ENCODE peak calls at places on chromosomes 12 and 14, in ten cellular contexts. One of them, this sample, is unnamed.

GRCh38 chr14:104082807-104083206 is 2.7 kb upstream of the ASPG start:
- DNase-seq in PC-3: no peak
- DNase-seq in kidney: no peak
- DNase-seq in BJ: no peak
- DNase-seq in CD4-positive, alpha-beta T cell: no peak
- DNase-seq in MM.1S: no peak
- DNase-seq in RWPE1: no peak
- DNase-seq in CD8-positive, alpha-beta T cell: no peak
- DNase-seq in foreskin fibroblast: no peak
- DNase-seq in GM12865: no peak
- DNase-seq in this sample: no peak

GRCh38 chr12:45464699-45465098 is 248.8 kb downstream of the ANO6 start:
- DNase-seq in foreskin fibroblast: peak
- DNase-seq in MM.1S: no peak
- DNase-seq in kidney: no peak
- DNase-seq in CD8-positive, alpha-beta T cell: no peak
- DNase-seq in GM12865: no peak
- DNase-seq in BJ: no peak
- DNase-seq in CD4-positive, alpha-beta T cell: no peak
- DNase-seq in RWPE1: no peak
- DNase-seq in PC-3: peak
- DNase-seq in this sample: no peak

GRCh38 chr12:113987261-113988063 is 21.3 kb upstream of the RBM19 start:
- DNase-seq in foreskin fibroblast: no peak
- DNase-seq in PC-3: no peak
- DNase-seq in CD8-positive, alpha-beta T cell: no peak
- DNase-seq in RWPE1: no peak
- DNase-seq in MM.1S: no peak
- DNase-seq in GM12865: no peak
- DNase-seq in BJ: no peak
- DNase-seq in CD4-positive, alpha-beta T cell: no peak
- DNase-seq in kidney: no peak
- DNase-seq in this sample: no peak

GRCh38 chr12:13173537-13173936 is 23.0 kb upstream of the EMP1 start:
- DNase-seq in RWPE1: peak
- DNase-seq in GM12865: peak
- DNase-seq in CD8-positive, alpha-beta T cell: no peak
- DNase-seq in CD4-positive, alpha-beta T cell: no peak
- DNase-seq in kidney: peak
- DNase-seq in foreskin fibroblast: peak
- DNase-seq in PC-3: peak
- DNase-seq in MM.1S: peak
- DNase-seq in BJ: peak
- DNase-seq in this sample: no peak

GRCh38 chr12:43293396-43293795 is 258.6 kb downstream of the ADAMTS20 start:
- DNase-seq in PC-3: no peak
- DNase-seq in CD8-positive, alpha-beta T cell: no peak
- DNase-seq in RWPE1: no peak
- DNase-seq in kidney: no peak
- DNase-seq in foreskin fibroblast: no peak
- DNase-seq in BJ: no peak
- DNase-seq in GM12865: no peak
- DNase-seq in CD4-positive, alpha-beta T cell: no peak
- DNase-seq in MM.1S: no peak
- DNase-seq in this sample: no peak

GRCh38 chr14:59009967-59010366 is 178.5 kb upstream of the DAAM1 start:
- DNase-seq in foreskin fibroblast: no peak
- DNase-seq in CD4-positive, alpha-beta T cell: no peak
- DNase-seq in RWPE1: no peak
- DNase-seq in PC-3: no peak
- DNase-seq in CD8-positive, alpha-beta T cell: no peak
- DNase-seq in GM12865: no peak
- DNase-seq in kidney: peak
- DNase-seq in BJ: no peak
- DNase-seq in MM.1S: no peak
- DNase-seq in this sample: no peak

GRCh38 chr12:119448737-119449136 is 114.2 kb downstream of the CCDC60 start:
- DNase-seq in MM.1S: no peak
- DNase-seq in RWPE1: no peak
- DNase-seq in CD8-positive, alpha-beta T cell: no peak
- DNase-seq in foreskin fibroblast: no peak
- DNase-seq in CD4-positive, alpha-beta T cell: no peak
- DNase-seq in PC-3: peak
- DNase-seq in BJ: no peak
- DNase-seq in kidney: no peak
- DNase-seq in GM12865: no peak
- DNase-seq in this sample: no peak

GRCh38 chr14:91223028-91223783 is 21.3 kb downstream of the GPR68 start:
- DNase-seq in RWPE1: no peak
- DNase-seq in kidney: no peak
- DNase-seq in GM12865: no peak
- DNase-seq in MM.1S: no peak
- DNase-seq in PC-3: no peak
- DNase-seq in CD8-positive, alpha-beta T cell: no peak
- DNase-seq in BJ: no peak
- DNase-seq in foreskin fibroblast: peak
- DNase-seq in CD4-positive, alpha-beta T cell: no peak
- DNase-seq in this sample: no peak

GRCh38 chr12:28780096-28780495 is 369.0 kb upstream of the FAR2 start:
- DNase-seq in BJ: no peak
- DNase-seq in CD4-positive, alpha-beta T cell: no peak
- DNase-seq in kidney: no peak
- DNase-seq in GM12865: no peak
- DNase-seq in foreskin fibroblast: peak
- DNase-seq in CD8-positive, alpha-beta T cell: no peak
- DNase-seq in PC-3: peak
- DNase-seq in MM.1S: no peak
- DNase-seq in RWPE1: peak
- DNase-seq in this sample: no peak

GRCh38 chr12:46698003-46698402 is 127.8 kb downstream of the SLC38A4 start:
- DNase-seq in GM12865: no peak
- DNase-seq in PC-3: no peak
- DNase-seq in CD8-positive, alpha-beta T cell: no peak
- DNase-seq in RWPE1: no peak
- DNase-seq in MM.1S: no peak
- DNase-seq in CD4-positive, alpha-beta T cell: no peak
- DNase-seq in kidney: no peak
- DNase-seq in BJ: no peak
- DNase-seq in foreskin fibroblast: no peak
- DNase-seq in this sample: no peak

GRCh38 chr12:46701356-46701755 is 124.4 kb downstream of the SLC38A4 start:
- DNase-seq in foreskin fibroblast: no peak
- DNase-seq in CD4-positive, alpha-beta T cell: no peak
- DNase-seq in CD8-positive, alpha-beta T cell: no peak
- DNase-seq in GM12865: no peak
- DNase-seq in RWPE1: no peak
- DNase-seq in MM.1S: no peak
- DNase-seq in BJ: no peak
- DNase-seq in kidney: no peak
- DNase-seq in PC-3: no peak
- DNase-seq in this sample: no peak

GRCh38 chr12:46699986-46700385 is 125.8 kb downstream of the SLC38A4 start:
- DNase-seq in CD8-positive, alpha-beta T cell: no peak
- DNase-seq in MM.1S: no peak
- DNase-seq in PC-3: no peak
- DNase-seq in foreskin fibroblast: no peak
- DNase-seq in CD4-positive, alpha-beta T cell: no peak
- DNase-seq in RWPE1: no peak
- DNase-seq in BJ: no peak
- DNase-seq in GM12865: no peak
- DNase-seq in kidney: no peak
- DNase-seq in this sample: no peak

DNA sequence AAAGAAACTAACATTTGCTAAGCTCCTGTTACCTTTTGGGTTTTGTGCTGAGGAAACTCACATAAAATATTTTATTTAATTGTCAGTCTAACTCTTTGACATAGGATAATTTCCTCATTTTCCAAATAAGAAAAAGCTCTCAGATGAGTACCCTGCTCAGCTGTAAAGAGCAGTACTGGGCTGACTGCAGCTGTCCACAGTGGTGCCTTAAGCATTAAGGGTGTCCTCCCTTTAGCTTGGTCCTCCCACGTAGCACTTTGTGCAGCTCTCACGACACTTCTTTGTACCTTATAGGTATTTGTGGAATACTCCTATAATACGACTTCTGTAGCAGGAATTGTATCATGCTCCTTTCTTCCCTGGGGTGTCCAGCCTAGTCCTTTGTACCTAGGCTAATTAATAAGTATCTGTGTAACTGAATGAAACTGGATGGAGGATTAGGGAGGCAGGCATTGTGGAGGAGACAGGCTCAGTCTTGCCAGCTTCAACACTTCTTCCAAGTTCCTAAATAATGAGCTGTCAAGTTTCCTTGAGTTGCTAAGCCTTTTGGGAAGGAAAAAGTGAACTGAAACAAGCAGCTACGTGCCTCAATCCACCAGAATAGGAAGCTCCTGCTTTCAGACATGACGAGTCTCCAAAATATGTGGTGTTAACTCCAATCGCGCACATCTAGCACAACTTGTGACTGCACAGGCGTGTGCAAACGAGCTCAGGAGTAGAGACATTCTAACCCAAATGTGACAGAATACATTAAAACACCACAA is 123.0 kb downstream of the SLC38A4 start:
- DNase-seq in MM.1S: no peak
- DNase-seq in CD8-positive, alpha-beta T cell: no peak
- DNase-seq in kidney: no peak
- DNase-seq in CD4-positive, alpha-beta T cell: no peak
- DNase-seq in GM12865: no peak
- DNase-seq in foreskin fibroblast: peak
- DNase-seq in BJ: no peak
- DNase-seq in PC-3: no peak
- DNase-seq in RWPE1: peak
- DNase-seq in this sample: no peak
- TF ChIP-seq CTCF in MM.1S: no peak
- TF ChIP-seq CTCF in CD8-positive, alpha-beta T cell: no peak
- TF ChIP-seq CTCF in kidney: no peak
- TF ChIP-seq CTCF in CD4-positive, alpha-beta T cell: no peak
- TF ChIP-seq CTCF in GM12865: no peak
- TF ChIP-seq CTCF in foreskin fibroblast: no peak
- TF ChIP-seq CTCF in BJ: no peak
- TF ChIP-seq CTCF in PC-3: no peak
- TF ChIP-seq CTCF in RWPE1: no peak
- TF ChIP-seq CTCF in this sample: no peak

GRCh38 chr12:1993871-1994371 is 10.3 kb downstream of the DCP1B start:
- DNase-seq in foreskin fibroblast: peak
- DNase-seq in MM.1S: no peak
- DNase-seq in GM12865: no peak
- DNase-seq in kidney: no peak
- DNase-seq in BJ: no peak
- DNase-seq in CD8-positive, alpha-beta T cell: no peak
- DNase-seq in CD4-positive, alpha-beta T cell: no peak
- DNase-seq in RWPE1: peak
- DNase-seq in PC-3: peak
- DNase-seq in this sample: no peak

GRCh38 chr12:1992732-1993131 is 11.5 kb downstream of the DCP1B start:
- DNase-seq in CD4-positive, alpha-beta T cell: no peak
- DNase-seq in PC-3: peak
- DNase-seq in GM12865: no peak
- DNase-seq in foreskin fibroblast: no peak
- DNase-seq in RWPE1: no peak
- DNase-seq in kidney: no peak
- DNase-seq in CD8-positive, alpha-beta T cell: no peak
- DNase-seq in BJ: no peak
- DNase-seq in MM.1S: no peak
- DNase-seq in this sample: no peak

GRCh38 chr12:1993341-1993740 is 10.9 kb downstream of the DCP1B start:
- DNase-seq in MM.1S: no peak
- DNase-seq in RWPE1: peak
- DNase-seq in kidney: no peak
- DNase-seq in PC-3: peak
- DNase-seq in GM12865: no peak
- DNase-seq in BJ: peak
- DNase-seq in foreskin fibroblast: peak
- DNase-seq in CD8-positive, alpha-beta T cell: no peak
- DNase-seq in CD4-positive, alpha-beta T cell: no peak
- DNase-seq in this sample: no peak

GRCh38 chr12:1995205-1995896 is 8.9 kb downstream of the DCP1B start:
- DNase-seq in GM12865: peak
- DNase-seq in MM.1S: no peak
- DNase-seq in RWPE1: no peak
- DNase-seq in kidney: no peak
- DNase-seq in CD4-positive, alpha-beta T cell: no peak
- DNase-seq in PC-3: no peak
- DNase-seq in foreskin fibroblast: peak
- DNase-seq in CD8-positive, alpha-beta T cell: no peak
- DNase-seq in BJ: no peak
- DNase-seq in this sample: no peak

GRCh38 chr12:1994429-1995143 is 9.7 kb downstream of the DCP1B start:
- DNase-seq in CD4-positive, alpha-beta T cell: no peak
- DNase-seq in RWPE1: no peak
- DNase-seq in PC-3: no peak
- DNase-seq in kidney: no peak
- DNase-seq in GM12865: no peak
- DNase-seq in MM.1S: no peak
- DNase-seq in CD8-positive, alpha-beta T cell: no peak
- DNase-seq in foreskin fibroblast: no peak
- DNase-seq in BJ: no peak
- DNase-seq in this sample: no peak
- TF ChIP-seq CTCF in CD4-positive, alpha-beta T cell: peak
- TF ChIP-seq CTCF in RWPE1: no peak
- TF ChIP-seq CTCF in PC-3: no peak
- TF ChIP-seq CTCF in kidney: no peak
- TF ChIP-seq CTCF in GM12865: no peak
- TF ChIP-seq CTCF in MM.1S: no peak
- TF ChIP-seq CTCF in CD8-positive, alpha-beta T cell: no peak
- TF ChIP-seq CTCF in foreskin fibroblast: no peak
- TF ChIP-seq CTCF in BJ: no peak
- TF ChIP-seq CTCF in this sample: no peak

GRCh38 chr12:2051700-2052625 is 824 bp upstream of the CACNA1C start:
- DNase-seq in BJ: no peak
- DNase-seq in kidney: no peak
- DNase-seq in foreskin fibroblast: peak
- DNase-seq in CD4-positive, alpha-beta T cell: no peak
- DNase-seq in PC-3: no peak
- DNase-seq in GM12865: no peak
- DNase-seq in MM.1S: no peak
- DNase-seq in RWPE1: no peak
- DNase-seq in CD8-positive, alpha-beta T cell: no peak
- DNase-seq in this sample: no peak
- TF ChIP-seq CTCF in BJ: peak
- TF ChIP-seq CTCF in kidney: no peak
- TF ChIP-seq CTCF in foreskin fibroblast: peak
- TF ChIP-seq CTCF in CD4-positive, alpha-beta T cell: no peak
- TF ChIP-seq CTCF in PC-3: no peak
- TF ChIP-seq CTCF in GM12865: no peak
- TF ChIP-seq CTCF in MM.1S: no peak
- TF ChIP-seq CTCF in RWPE1: no peak
- TF ChIP-seq CTCF in CD8-positive, alpha-beta T cell: no peak
- TF ChIP-seq CTCF in this sample: no peak

DNA sequence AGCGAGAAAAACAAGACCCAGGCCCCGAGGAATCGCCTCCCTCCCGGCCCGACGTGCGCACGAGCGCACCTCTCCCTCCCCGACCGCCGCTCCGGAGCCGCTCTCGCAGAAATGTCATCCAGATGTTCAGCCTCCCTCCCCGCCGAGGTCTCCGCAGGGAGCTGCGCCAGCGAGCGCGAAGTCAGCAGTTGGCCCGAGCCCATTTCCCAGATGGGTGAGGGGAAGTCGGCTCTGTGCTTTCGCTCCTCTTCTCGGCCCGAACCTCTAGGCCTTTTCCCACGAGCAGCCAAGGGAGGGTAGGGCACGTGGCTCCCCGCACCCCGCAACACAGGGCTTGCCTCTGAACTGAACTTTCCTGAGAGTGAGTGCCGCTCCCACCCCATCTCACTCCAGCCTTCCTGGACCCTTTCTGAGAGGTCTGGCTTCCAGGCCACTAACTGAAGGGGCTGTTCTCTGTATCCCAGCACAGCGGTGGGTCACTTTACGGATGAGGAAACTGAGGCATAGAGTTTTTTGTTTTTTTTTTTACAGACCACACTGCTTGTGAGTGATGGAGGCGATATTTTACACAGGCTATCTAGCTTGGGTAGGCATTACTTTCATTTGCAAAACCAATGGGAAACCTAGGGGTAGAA is 1.0 kb upstream of the TGFB3 start:
- DNase-seq in GM12865: no peak
- DNase-seq in MM.1S: peak
- DNase-seq in CD8-positive, alpha-beta T cell: no peak
- DNase-seq in kidney: peak
- DNase-seq in RWPE1: peak
- DNase-seq in PC-3: no peak
- DNase-seq in CD4-positive, alpha-beta T cell: no peak
- DNase-seq in BJ: no peak
- DNase-seq in foreskin fibroblast: peak
- DNase-seq in this sample: no peak
- TF ChIP-seq CTCF in GM12865: no peak
- TF ChIP-seq CTCF in MM.1S: no peak
- TF ChIP-seq CTCF in CD8-positive, alpha-beta T cell: no peak
- TF ChIP-seq CTCF in kidney: no peak
- TF ChIP-seq CTCF in RWPE1: peak
- TF ChIP-seq CTCF in PC-3: no peak
- TF ChIP-seq CTCF in CD4-positive, alpha-beta T cell: no peak
- TF ChIP-seq CTCF in BJ: no peak
- TF ChIP-seq CTCF in foreskin fibroblast: no peak
- TF ChIP-seq CTCF in this sample: peak